ENCODE peak calls at places on chromosomes 1 and 21, in seven cellular contexts. A is NCI-H748 treated with DMSO at 0.1 percent for 48 hours; Q is adipocyte; K is T-cell; C is retina; G is left cardiac atrium; R is activated naive CD8-positive, alpha-beta T cell treated with anti-CD3 and anti-CD28 coated beads, Interleukin-2, amount 50 U/mL, for 24 hours. O is an unnamed sample.

GRCh38 chr1:228794173-228794572 is 58.9 kb downstream of the RHOU start:
- DNase-seq in A (no peak), Q (no peak), K (peak), C (no peak), G (no peak), R (peak), O (no peak)

GRCh38 chr1:175072131-175072941 is 4.7 kb downstream of the TNN start:
- DNase-seq in A (no peak), Q (peak), K (no peak), C (peak), G (peak), R (peak), O (peak)

GRCh38 chr21:34775793-34776192 is 107.0 kb downstream of the CLIC6 start:
- DNase-seq in A (no peak), Q (no peak), K (no peak), C (no peak), G (no peak), R (no peak), O (no peak)

GRCh38 chr1:54112969-54113368 is 39.8 kb downstream of the CDCP2 start:
- DNase-seq in A (no peak), Q (no peak), K (no peak), C (no peak), G (no peak), R (no peak), O (no peak)

GRCh38 chr1:206608108-206608698 is 4.1 kb downstream of the EIF2D start:
- DNase-seq in A (peak), Q (peak), K (peak), C (peak), G (no peak), R (peak), O (peak)

GRCh38 chr1:33255347-33256311 is 663 bp upstream of the ZNF362 start:
- DNase-seq in A (peak), Q (peak), K (peak), C (peak), G (peak), R (peak), O (peak)

GRCh38 chr21:29490016-29490415 is 191.3 kb downstream of the BACH1 start:
- DNase-seq in A (no peak), Q (peak), K (no peak), C (no peak), G (no peak), R (no peak), O (no peak)

GRCh38 chr21:36175771-36176565 is 19.3 kb downstream of the DOP1B start:
- DNase-seq in A (no peak), Q (no peak), K (no peak), C (no peak), G (no peak), R (no peak), O (no peak)

GRCh38 chr1:223363057-223363855 is 720 bp downstream of the SUSD4 start:
- DNase-seq in A (peak), Q (peak), K (peak), C (peak), G (peak), R (peak), O (peak)

GRCh38 chr1:75559141-75559540 is 51.8 kb downstream of the SLC44A5 start:
- DNase-seq in A (no peak), Q (no peak), K (no peak), C (no peak), G (no peak), R (no peak), O (no peak)

GRCh38 chr1:9960011-9960410 is 16.7 kb downstream of the NMNAT1 start:
- DNase-seq in A (no peak), Q (no peak), K (no peak), C (no peak), G (no peak), R (no peak), O (no peak)

GRCh38 chr1:20551161-20551560 is 1.2 kb upstream of the FAM43B start:
- DNase-seq in A (no peak), Q (no peak), K (no peak), C (no peak), G (no peak), R (no peak), O (no peak)

GRCh38 chr1:245070836-245071615 is 83.8 kb upstream of the KIF26B start:
- DNase-seq in A (no peak), Q (no peak), K (no peak), C (no peak), G (no peak), R (no peak), O (no peak)

GRCh38 chr1:19438552-19439196 is 46.7 kb downstream of the CAPZB start:
- DNase-seq in A (no peak), Q (no peak), K (no peak), C (no peak), G (no peak), R (no peak), O (no peak)

GRCh38 chr21:42061195-42061865 is 9.8 kb upstream of the UMODL1 start:
- DNase-seq in A (no peak), Q (no peak), K (no peak), C (no peak), G (no peak), R (peak), O (no peak)

GRCh38 chr1:85275701-85276289 is 637 bp downstream of the BCL10 start:
- DNase-seq in A (no peak), Q (peak), K (peak), C (no peak), G (no peak), R (no peak), O (no peak)

GRCh38 chr1:32612189-32612881 is 38.0 kb downstream of the ZBTB8OS start:
- DNase-seq in A (peak), Q (peak), K (peak), C (peak), G (peak), R (peak), O (peak)

GRCh38 chr1:21869620-21870121 is 57.6 kb downstream of the LDLRAD2 start:
- DNase-seq in A (no peak), Q (peak), K (no peak), C (peak), G (peak), R (no peak), O (no peak)

GRCh38 chr1:217895817-217896216 is 264.7 kb downstream of the SPATA17 start:
- DNase-seq in A (no peak), Q (no peak), K (no peak), C (peak), G (no peak), R (no peak), O (no peak)

GRCh38 chr1:29786195-29786594 is 549.9 kb downstream of the PTPRU start:
- DNase-seq in A (no peak), Q (no peak), K (no peak), C (no peak), G (no peak), R (no peak), O (no peak)

GRCh38 chr1:164644774-164645634 is 86.0 kb downstream of the PBX1 start:
- DNase-seq in A (no peak), Q (peak), K (no peak), C (no peak), G (no peak), R (no peak), O (no peak)

GRCh38 chr1:10649484-10650201 is 146.8 kb downstream of the CASZ1 start:
- DNase-seq in A (no peak), Q (no peak), K (no peak), C (peak), G (no peak), R (no peak), O (no peak)

GRCh38 chr1:174982971-174983689 is 16.6 kb upstream of the CACYBP start:
- DNase-seq in A (peak), Q (peak), K (peak), C (peak), G (no peak), R (no peak), O (peak)

GRCh38 chr1:210697185-210697584 is 368.5 kb downstream of the HHAT start:
- DNase-seq in A (no peak), Q (no peak), K (no peak), C (no peak), G (no peak), R (no peak), O (no peak)

GRCh38 chr1:228400692-228401454 is 5.8 kb downstream of the TRIM11 start:
- DNase-seq in A (no peak), Q (no peak), K (no peak), C (no peak), G (no peak), R (no peak), O (no peak)

GRCh38 chr1:181620183-181620582 is 136.9 kb downstream of the CACNA1E start:
- DNase-seq in A (no peak), Q (no peak), K (no peak), C (no peak), G (no peak), R (no peak), O (no peak)